ENCODE peak calls at places on chromosomes 4 and X, in eight cellular contexts. U, O, Z, Q, G, P, E and R are unnamed samples.

GRCh38 chr4:145619639-145619996 is 433 bp downstream of the MMAA start:
- DNase-seq in O (peak; percentile 72), Z (peak; percentile 28), G (peak; percentile 47), E (no peak), P (peak; percentile 62), U (peak; percentile 60), Q (peak; percentile 45), R (no peak)

GRCh38 chrX:121052122-121052521 is 4.7 kb downstream of the GLUD2 start:
- DNase-seq in U (no peak), P (no peak), E (no peak), Z (no peak), O (peak; percentile 77), Q (no peak), G (no peak), R (no peak)

GRCh38 chr4:73816814-73817213 is 19.7 kb upstream of the CXCL6 start:
- DNase-seq in G (peak; percentile 94), P (peak; percentile 95), E (peak; percentile 79), O (peak; percentile 89), Z (no peak), Q (no peak), U (peak; percentile 92), R (peak; percentile 53)

GRCh38 chr4:73021634-73022033 is 47.9 kb downstream of the COX18 start:
- DNase-seq in Z (peak; percentile 22), O (peak; percentile 80), G (peak; percentile 33), Q (no peak), E (peak; percentile 63), U (peak; percentile 34), P (peak; percentile 51), R (peak; percentile 26)

GRCh38 chrX:39896951-39897740 is 200.6 kb downstream of the BCOR start:
- DNase-seq in E (no peak), P (peak; percentile 82), O (peak; percentile 72), G (peak; percentile 73), Z (no peak), U (peak; percentile 57), Q (no peak), R (no peak)

GRCh38 chr4:144716778-144717177 is 70.8 kb downstream of the HHIP start:
- DNase-seq in P (peak; percentile 53), U (peak; percentile 59), Z (no peak), Q (no peak), O (peak; percentile 34), G (peak; percentile 40), E (no peak), R (no peak)

GRCh38 chrX:71225661-71226060 is 2.6 kb downstream of the GJB1 start:
- DNase-seq in Z (no peak), Q (no peak), G (no peak), E (no peak), P (no peak), O (peak; percentile 10), U (no peak), R (no peak)

GRCh38 chr4:83316459-83317170 is 18.0 kb downstream of the HPSE start:
- DNase-seq in P (no peak), Z (no peak), Q (no peak), G (no peak), O (peak; percentile 66), U (peak; percentile 93), E (no peak), R (no peak)

GRCh38 chrX:119809185-119809666 is 17.8 kb upstream of the RPL39 start:
- DNase-seq in Q (no peak), E (peak; percentile 5), O (no peak), Z (no peak), G (peak; percentile 32), P (peak; percentile 42), U (no peak), R (no peak)

GRCh38 chr4:152696764-152697250 is 17.0 kb upstream of the TMEM154 start:
- DNase-seq in G (peak; percentile 95), O (peak; percentile 82), Q (peak; percentile 98), E (no peak), Z (peak; percentile 54), U (peak; percentile 99), P (peak; percentile 96), R (peak; percentile 90)

GRCh38 chr4:34469518-34469917 is 1774.8 kb downstream of the ARAP2 start:
- DNase-seq in E (no peak), G (no peak), P (no peak), Q (no peak), O (no peak), U (no peak), Z (no peak), R (no peak)

GRCh38 chr4:59553063-59553738 is 1646.9 kb upstream of the ADGRL3 start:
- DNase-seq in G (peak; percentile 25), U (peak; percentile 7), O (peak; percentile 88), Z (no peak), Q (peak; percentile 55), P (peak; percentile 33), E (peak; percentile 1), R (peak; percentile 83)

GRCh38 chr4:7526929-7527535 is 92.3 kb upstream of the PSAPL1 start:
- DNase-seq in Q (no peak), P (no peak), G (no peak), O (no peak), Z (no peak), U (no peak), E (no peak), R (no peak)

GRCh38 chr4:83876047-83876446 is 340.1 kb downstream of the GPAT3 start:
- DNase-seq in Q (no peak), U (no peak), Z (no peak), E (no peak), G (peak; percentile 21), P (peak; percentile 39), O (peak; percentile 17), R (no peak)

DNA sequence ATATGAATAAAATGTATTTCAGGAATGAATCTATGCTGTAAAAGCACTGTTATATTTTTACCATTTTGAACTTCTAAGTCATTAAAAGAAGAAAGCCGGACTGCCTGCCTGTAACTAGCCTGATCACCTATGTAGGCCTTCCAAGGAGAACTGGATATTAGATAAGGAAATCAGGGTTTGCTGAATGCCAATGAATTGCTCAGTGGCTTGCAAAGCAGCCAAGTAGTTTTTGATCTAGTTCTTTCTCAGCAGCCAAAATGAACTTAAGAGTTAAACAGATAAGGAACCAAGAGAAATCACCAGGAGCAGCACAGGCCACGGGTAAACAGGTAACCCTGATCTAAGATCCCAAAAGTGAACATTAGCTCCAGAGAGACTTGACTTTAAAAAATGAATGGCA is 3.3 kb downstream of the ANXA5 start:
- DNase-seq in Z (no peak), U (no peak), E (no peak), P (peak; percentile 53), Q (no peak), G (peak; percentile 42), O (no peak), R (no peak)
- H3K4me1 ChIP-seq in Z (peaks cover 64% of the 10 kb centered on the region), U (peaks cover 63% of the 10 kb centered on the region), E (peaks cover 63% of the 10 kb centered on the region), P (peaks cover 17% of the 10 kb centered on the region), Q (peaks cover 8% of the 10 kb centered on the region), G (peaks cover 48% of the 10 kb centered on the region), O (peaks cover 48% of the 10 kb centered on the region), R (no peaks in the 10 kb centered on the region)

DNA sequence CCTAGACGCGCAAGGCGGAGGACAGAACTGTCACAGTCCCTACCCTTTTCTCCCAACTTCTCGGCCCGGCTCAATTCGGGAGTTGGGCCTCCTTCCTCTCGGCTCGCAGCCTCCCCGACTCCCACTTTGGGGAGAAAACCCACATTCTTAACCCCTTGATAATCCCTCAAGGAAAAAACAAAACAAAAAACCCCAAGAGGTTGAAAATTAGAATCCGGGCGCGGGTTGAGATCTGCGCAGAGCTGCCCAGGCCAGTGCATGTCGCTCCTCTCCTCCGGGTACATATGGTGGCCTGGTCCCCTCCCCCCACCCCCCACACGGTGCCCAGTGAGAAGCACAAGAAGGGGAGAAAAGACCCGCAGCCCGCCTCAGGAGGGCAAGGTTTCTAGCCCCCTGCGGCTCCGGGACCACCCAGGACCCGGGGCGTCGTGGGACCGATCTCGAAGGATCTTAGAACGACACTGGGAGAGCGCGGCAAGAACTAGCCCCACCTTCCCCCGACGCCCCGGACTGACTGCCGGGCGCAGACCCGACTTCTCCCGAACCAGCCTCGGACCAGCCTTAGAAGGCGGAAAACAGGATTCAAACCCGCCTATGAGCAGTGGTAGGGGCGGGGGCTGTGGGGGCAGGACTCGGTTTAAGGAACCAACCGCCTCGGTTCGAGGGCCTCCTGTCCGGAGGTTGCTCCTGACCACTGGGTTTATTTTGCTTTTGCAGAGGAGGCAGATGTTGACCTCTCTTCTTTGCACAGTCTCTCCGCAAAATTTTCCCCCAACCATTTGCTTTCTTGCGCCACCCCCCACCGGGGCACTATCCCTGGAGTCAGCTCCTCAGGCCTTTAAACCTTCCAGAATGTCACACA is 2.5 kb upstream of the PDGFRA start:
- DNase-seq in G (peak; percentile 60), E (no peak), U (no peak), Z (no peak), Q (no peak), P (peak; percentile 75), O (no peak), R (no peak)
- TF ChIP-seq EZH2 in G (no peak), E (peak; percentile 34), U (no peak), Z (no peak), Q (peak; percentile 75), P (no peak), O (no peak), R (no peak)

GRCh38 chr4:43425206-43425605 is 532.7 kb downstream of the GRXCR1 start:
- DNase-seq in G (no peak), E (no peak), Q (no peak), U (peak; percentile 19), O (no peak), Z (no peak), P (no peak), R (no peak)
- H3K4me1 ChIP-seq in G (no peaks in the 10 kb centered on the region), E (no peaks in the 10 kb centered on the region), Q (no peaks in the 10 kb centered on the region), U (peaks cover 6% of the 10 kb centered on the region), O (no peaks in the 10 kb centered on the region), Z (no peaks in the 10 kb centered on the region), P (no peaks in the 10 kb centered on the region), R (no peaks in the 10 kb centered on the region)

GRCh38 chrX:145817666-145818521 is at the start of gene SLITRK2:
- DNase-seq in E (no peak), G (no peak), O (no peak), Q (no peak), P (no peak), Z (no peak), U (no peak), R (no peak)

GRCh38 chrX:145817299-145817665 is 347 bp upstream of the SLITRK2 start:
- DNase-seq in Q (no peak), O (no peak), P (no peak), Z (no peak), E (no peak), U (no peak), G (no peak), R (no peak)

GRCh38 chrX:145816607-145817298 is 876 bp upstream of the SLITRK2 start:
- DNase-seq in Z (no peak), O (no peak), P (no peak), E (no peak), G (no peak), Q (no peak), U (no peak), R (no peak)

GRCh38 chrX:145820825-145821224 is 3.2 kb downstream of the SLITRK2 start:
- DNase-seq in Z (no peak), P (no peak), U (no peak), O (no peak), Q (no peak), E (no peak), G (no peak), R (no peak)

DNA sequence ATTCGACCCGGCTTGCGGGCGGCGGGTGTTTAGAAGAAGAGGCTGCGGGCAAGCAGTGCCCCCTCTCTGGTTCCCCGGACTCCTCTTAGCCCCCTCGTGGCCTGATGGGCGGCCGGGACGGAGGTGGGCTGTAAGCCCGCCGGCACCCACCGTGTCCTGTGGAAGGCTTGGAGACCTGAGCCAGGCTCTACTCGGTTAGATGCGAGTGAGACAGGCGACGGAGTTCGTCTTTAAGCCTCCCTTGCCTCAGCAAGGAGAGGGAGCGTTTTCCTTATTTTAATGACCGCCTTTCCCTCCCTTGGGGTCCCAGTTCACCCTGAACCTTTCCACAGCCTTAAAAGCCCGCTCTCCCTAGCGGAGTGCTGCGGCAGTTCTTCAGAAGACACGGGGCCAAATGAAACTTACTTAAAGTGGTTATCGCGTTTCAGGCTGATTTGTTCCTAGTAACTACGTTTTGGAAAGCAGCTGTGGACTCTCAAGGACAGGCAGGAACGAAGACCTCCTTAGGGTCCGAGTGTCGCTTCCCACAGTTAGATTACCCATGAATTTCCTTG is 970 bp downstream of the SLITRK2 start:
- DNase-seq in G (no peak), U (no peak), E (no peak), Q (no peak), O (no peak), P (no peak), Z (no peak), R (no peak)
- TF ChIP-seq EZH2 in G (peak; percentile 16), U (no peak), E (no peak), Q (no peak), O (no peak), P (no peak), Z (no peak), R (no peak)